ENCODE peak calls at places on chromosome 15, in four cellular contexts. E, B, G and A are unnamed samples.

GRCh38 chr15:31016446-31016915 is 25.1 kb upstream of the MTMR10 start:
- DNase-seq in B (no peak), E (peak; percentile 46), G (no peak), A (peak; percentile 79)

GRCh38 chr15:45588199-45588910 is 1.2 kb downstream of the BLOC1S6 start:
- DNase-seq in B (no peak), G (no peak), E (no peak), A (no peak)

GRCh38 chr15:99925661-99926461 is 192.6 kb upstream of the LYSMD4 start:
- DNase-seq in B (no peak), G (no peak), E (no peak), A (no peak)

GRCh38 chr15:75062706-75063105 is 39.3 kb downstream of the PPCDC start:
- DNase-seq in B (no peak), E (no peak), G (no peak), A (no peak)

GRCh38 chr15:68383161-68384074 is 48.5 kb downstream of the ITGA11 start:
- DNase-seq in B (peak; percentile 54), E (no peak), G (no peak), A (no peak)

GRCh38 chr15:69760890-69761568 is 308.4 kb downstream of the RPLP1 start:
- DNase-seq in E (peak; percentile 99), G (peak; percentile 52), B (peak; percentile 89), A (peak; percentile 96)

GRCh38 chr15:60804986-60805949 is 326.3 kb upstream of the ICE2 start:
- DNase-seq in E (no peak), G (no peak), B (no peak), A (no peak)

GRCh38 chr15:47184405-47185221 is 532.7 kb upstream of the SEMA6D start:
- DNase-seq in G (no peak), E (no peak), B (peak; percentile 26), A (no peak)

GRCh38 chr15:84715442-84716035 is 400 bp downstream of the SEC11A start:
- DNase-seq in G (no peak), B (peak; percentile 17), E (no peak), A (no peak)

GRCh38 chr15:80503319-80503952 is 99.3 kb downstream of the ARNT2 start:
- DNase-seq in E (no peak), B (no peak), G (no peak), A (no peak)

GRCh38 chr15:94970096-94970495 is 738.7 kb downstream of the MCTP2 start:
- DNase-seq in E (no peak), B (no peak), G (no peak), A (no peak)

GRCh38 chr15:85865070-85865684 is 70.5 kb upstream of the KLHL25 start:
- DNase-seq in E (no peak), G (no peak), B (peak; percentile 56), A (no peak)

GRCh38 chr15:64883997-64884511 is 27.6 kb upstream of the ANKDD1A start:
- DNase-seq in E (peak; percentile 77), G (peak; percentile 63), B (peak; percentile 80), A (peak; percentile 74)